ENCODE peak calls at places on chromosomes 16 and 17, in six cellular contexts. V, S, R, T, D and Y are unnamed samples.

GRCh38 chr16:54242199-54242598 is 44.4 kb downstream of the IRX3 start:
- DNase-seq in V (no peak), S (no peak), R (no peak), T (no peak), D (peak; percentile 7), Y (no peak)

GRCh38 chr16:73179671-73180370 is 131.9 kb upstream of the ZFHX3 start:
- DNase-seq in V (no peak), S (no peak), R (no peak), T (peak; percentile 47), D (no peak), Y (no peak)

GRCh38 chr17:44829558-44830358 is at the start of gene GJC1:
- DNase-seq in V (no peak), S (peak; percentile 49), R (no peak), T (peak; percentile 69), D (no peak), Y (no peak)

GRCh38 chr16:10828851-10829331 is 10.3 kb upstream of the TVP23A start:
- DNase-seq in V (peak; percentile 73), S (no peak), R (peak; percentile 27), T (peak; percentile 93), D (peak; percentile 87), Y (peak; percentile 80)

GRCh38 chr17:38344127-38344745 is 480 bp upstream of the GPR179 start:
- DNase-seq in V (no peak), S (no peak), R (no peak), T (no peak), D (no peak), Y (no peak)

GRCh38 chr17:81543339-81543675 is 8.8 kb downstream of the FAAP100 start:
- DNase-seq in V (no peak), S (no peak), R (no peak), T (no peak), D (no peak), Y (no peak)

GRCh38 chr16:69522041-69522578 is 43.7 kb upstream of the NFAT5 start:
- DNase-seq in V (no peak), S (no peak), R (no peak), T (no peak), D (no peak), Y (no peak)

GRCh38 chr16:88701541-88702363 is 4.5 kb downstream of the RNF166 start:
- DNase-seq in V (no peak), S (no peak), R (no peak), T (peak; percentile 44), D (no peak), Y (no peak)

GRCh38 chr17:9670596-9670995 is 25.3 kb downstream of the USP43 start:
- DNase-seq in V (peak; percentile 33), S (no peak), R (no peak), T (no peak), D (no peak), Y (no peak)

GRCh38 chr17:50128441-50129302 is 1.3 kb downstream of the SAMD14 start:
- DNase-seq in V (no peak), S (no peak), R (no peak), T (no peak), D (no peak), Y (no peak)

GRCh38 chr17:50117202-50118040 is 12.5 kb downstream of the SAMD14 start:
- DNase-seq in V (peak; percentile 52), S (peak; percentile 78), R (no peak), T (peak; percentile 50), D (peak; percentile 28), Y (no peak)

GRCh38 chr17:33981713-33982601 is 273.1 kb upstream of the CCL2 start:
- DNase-seq in V (no peak), S (no peak), R (no peak), T (no peak), D (no peak), Y (no peak)

GRCh38 chr16:64437706-64438329 is 684.0 kb downstream of the CDH11 start:
- DNase-seq in V (peak; percentile 51), S (no peak), R (no peak), T (peak; percentile 19), D (no peak), Y (no peak)

GRCh38 chr16:60608971-60609370 is 1427.3 kb downstream of the CDH8 start:
- DNase-seq in V (no peak), S (no peak), R (no peak), T (no peak), D (no peak), Y (peak; percentile 2)

GRCh38 chr16:22786691-22787090 is 27.3 kb upstream of the HS3ST2 start:
- DNase-seq in V (no peak), S (no peak), R (no peak), T (no peak), D (no peak), Y (no peak)

GRCh38 chr17:81419333-81419885 is 24.2 kb downstream of the BAHCC1 start:
- DNase-seq in V (peak; percentile 71), S (peak; percentile 92), R (peak; percentile 44), T (peak; percentile 94), D (peak; percentile 78), Y (peak; percentile 75)

GRCh38 chr17:13761221-13761620 is 159.5 kb upstream of the HS3ST3A1 start:
- DNase-seq in V (peak; percentile 33), S (no peak), R (no peak), T (no peak), D (no peak), Y (no peak)

GRCh38 chr16:6122401-6122800 is 1024.8 kb upstream of the EEF2KMT start:
- DNase-seq in V (no peak), S (no peak), R (no peak), T (no peak), D (no peak), Y (peak; percentile 69)

GRCh38 chr16:7227193-7227825 is 105.3 kb upstream of the RBFOX1 start:
- DNase-seq in V (no peak), S (no peak), R (no peak), T (no peak), D (no peak), Y (no peak)

GRCh38 chr17:8190506-8190905 is 526 bp upstream of the BORCS6 start:
- DNase-seq in V (no peak), S (no peak), R (no peak), T (no peak), D (no peak), Y (no peak)
- TF ChIP-seq CTCF in V (no peak), S (no peak), R (no peak), T (no peak), D (no peak), Y (no peak)

GRCh38 chr16:1335996-1336395 is 2.6 kb downstream of the BAIAP3 start:
- DNase-seq in V (no peak), S (no peak), R (no peak), T (no peak), D (no peak), Y (no peak)
- TF ChIP-seq CTCF in V (no peak), S (no peak), R (peak; percentile 20), T (no peak), D (no peak), Y (no peak)

GRCh38 chr17:47823519-47823918 is 1.9 kb upstream of the OSBPL7 start:
- DNase-seq in V (no peak), S (no peak), R (no peak), T (no peak), D (no peak), Y (no peak)

GRCh38 chr17:47822785-47823184 is 1.2 kb upstream of the OSBPL7 start:
- DNase-seq in V (no peak), S (no peak), R (no peak), T (no peak), D (no peak), Y (no peak)

GRCh38 chr17:47821031-47821423 is 567 bp downstream of the OSBPL7 start:
- DNase-seq in V (no peak), S (no peak), R (no peak), T (no peak), D (no peak), Y (no peak)

GRCh38 chr17:47820023-47820789 is 1.4 kb downstream of the OSBPL7 start:
- DNase-seq in V (no peak), S (no peak), R (no peak), T (no peak), D (no peak), Y (no peak)

GRCh38 chr17:47821424-47822379 is at the start of gene OSBPL7:
- DNase-seq in V (peak; percentile 81), S (peak; percentile 74), R (peak; percentile 52), T (peak; percentile 79), D (peak; percentile 61), Y (peak; percentile 72)
- TF ChIP-seq CTCF in V (no peak), S (peak; percentile 58), R (no peak), T (peak; percentile 35), D (peak; percentile 7), Y (peak; percentile 16)

GRCh38 chr17:79085154-79085920 is 10.7 kb downstream of the ENGASE start:
- DNase-seq in V (no peak), S (no peak), R (no peak), T (no peak), D (no peak), Y (no peak)

GRCh38 chr17:79081571-79082276 is 7.1 kb downstream of the ENGASE start:
- DNase-seq in V (no peak), S (no peak), R (no peak), T (peak; percentile 61), D (no peak), Y (no peak)

GRCh38 chr17:79084291-79085153 is 9.9 kb downstream of the ENGASE start:
- DNase-seq in V (no peak), S (no peak), R (no peak), T (no peak), D (no peak), Y (no peak)

GRCh38 chr17:79082311-79083190 is 7.9 kb downstream of the ENGASE start:
- DNase-seq in V (peak; percentile 7), S (peak; percentile 89), R (no peak), T (peak; percentile 54), D (no peak), Y (no peak)

GRCh38 chr17:79083191-79083971 is 8.8 kb downstream of the ENGASE start:
- DNase-seq in V (no peak), S (no peak), R (no peak), T (no peak), D (no peak), Y (no peak)
- TF ChIP-seq CTCF in V (no peak), S (no peak), R (no peak), T (no peak), D (no peak), Y (no peak)

DNA sequence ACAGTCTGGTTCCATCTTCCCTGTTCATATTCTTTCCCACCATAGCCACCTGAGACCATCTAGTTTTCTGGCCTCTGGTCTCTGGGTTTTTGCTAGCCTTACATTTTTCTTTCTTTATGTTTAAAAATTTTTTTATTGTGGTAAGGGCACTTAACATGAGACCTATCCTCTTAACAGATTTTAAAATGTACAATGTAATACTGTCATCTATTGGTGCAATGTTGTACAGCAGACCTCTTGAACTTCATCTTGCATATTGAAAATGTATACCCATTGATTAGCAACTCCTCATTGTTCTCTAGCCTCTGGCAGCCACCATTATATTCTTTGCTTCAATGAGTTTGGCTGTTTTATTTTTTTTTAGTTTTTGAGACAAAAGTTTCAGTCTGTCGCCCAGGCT is 39.2 kb downstream of the ITGAM start:
- DNase-seq in V (peak; percentile 29), S (no peak), R (no peak), T (no peak), D (no peak), Y (no peak)
- TF ChIP-seq CTCF in V (peak; percentile 16), S (peak; percentile 44), R (peak; percentile 19), T (peak; percentile 5), D (no peak), Y (peak; percentile 20)